ENCODE peak calls at places on chromosomes 4 and X, in ten cellular contexts. One of them, this sample, is unnamed.
A peak's percentile ranks its signal among the peaks of the same experiment; 100 is the strongest.

GRCh38 chr4:66926687-66927086 is 618.6 kb downstream of the CENPC start:
- DNase-seq in CD8-positive, alpha-beta memory T cell: no peak
- DNase-seq in PC-3: no peak
- DNase-seq in astrocyte: no peak
- DNase-seq in head of caudate nucleus: no peak
- DNase-seq in BJ: no peak
- DNase-seq in germinal center: no peak
- DNase-seq in activated T-cell treated with anti-CD3 and anti-CD28 coated beads for 24 hours: no peak
- DNase-seq in kidney glomerular epithelial cell: no peak
- DNase-seq in hypothalamus: no peak
- DNase-seq in this sample: no peak

GRCh38 chr4:3302164-3302785 is 9.5 kb downstream of the RGS12 start:
- DNase-seq in astrocyte: peak; percentile 51
- DNase-seq in BJ: no peak
- DNase-seq in activated T-cell treated with anti-CD3 and anti-CD28 coated beads for 24 hours: peak; percentile 55
- DNase-seq in head of caudate nucleus: no peak
- DNase-seq in PC-3: no peak
- DNase-seq in germinal center: peak; percentile 28
- DNase-seq in kidney glomerular epithelial cell: no peak
- DNase-seq in CD8-positive, alpha-beta memory T cell: peak; percentile 95
- DNase-seq in hypothalamus: no peak
- DNase-seq in this sample: no peak

GRCh38 chr4:24742773-24743676 is 52.3 kb upstream of the SOD3 start:
- DNase-seq in activated T-cell treated with anti-CD3 and anti-CD28 coated beads for 24 hours: no peak
- DNase-seq in kidney glomerular epithelial cell: no peak
- DNase-seq in hypothalamus: no peak
- DNase-seq in head of caudate nucleus: no peak
- DNase-seq in germinal center: no peak
- DNase-seq in PC-3: no peak
- DNase-seq in CD8-positive, alpha-beta memory T cell: no peak
- DNase-seq in BJ: no peak
- DNase-seq in astrocyte: no peak
- DNase-seq in this sample: no peak

GRCh38 chr4:166460769-166461550 is 587.9 kb downstream of the TLL1 start:
- DNase-seq in hypothalamus: no peak
- DNase-seq in BJ: no peak
- DNase-seq in head of caudate nucleus: no peak
- DNase-seq in germinal center: no peak
- DNase-seq in CD8-positive, alpha-beta memory T cell: no peak
- DNase-seq in activated T-cell treated with anti-CD3 and anti-CD28 coated beads for 24 hours: no peak
- DNase-seq in astrocyte: peak; percentile 13
- DNase-seq in PC-3: peak; percentile 68
- DNase-seq in kidney glomerular epithelial cell: no peak
- DNase-seq in this sample: no peak

GRCh38 chr4:113575391-113575790 is 186.1 kb downstream of the CAMK2D start:
- DNase-seq in astrocyte: peak; percentile 78
- DNase-seq in PC-3: no peak
- DNase-seq in kidney glomerular epithelial cell: peak; percentile 33
- DNase-seq in BJ: no peak
- DNase-seq in hypothalamus: no peak
- DNase-seq in head of caudate nucleus: no peak
- DNase-seq in activated T-cell treated with anti-CD3 and anti-CD28 coated beads for 24 hours: no peak
- DNase-seq in CD8-positive, alpha-beta memory T cell: no peak
- DNase-seq in germinal center: no peak
- DNase-seq in this sample: no peak

GRCh38 chr4:143482753-143483362 is 30.6 kb upstream of the SMARCA5 start:
- DNase-seq in germinal center: peak; percentile 11
- DNase-seq in head of caudate nucleus: no peak
- DNase-seq in hypothalamus: no peak
- DNase-seq in activated T-cell treated with anti-CD3 and anti-CD28 coated beads for 24 hours: no peak
- DNase-seq in kidney glomerular epithelial cell: peak; percentile 5
- DNase-seq in astrocyte: peak; percentile 27
- DNase-seq in CD8-positive, alpha-beta memory T cell: no peak
- DNase-seq in PC-3: peak; percentile 74
- DNase-seq in BJ: no peak
- DNase-seq in this sample: peak; percentile 56

GRCh38 chrX:151789179-151789800 is 54.7 kb downstream of the CNGA2 start:
- DNase-seq in PC-3: peak; percentile 63
- DNase-seq in CD8-positive, alpha-beta memory T cell: no peak
- DNase-seq in kidney glomerular epithelial cell: no peak
- DNase-seq in head of caudate nucleus: no peak
- DNase-seq in astrocyte: peak; percentile 95
- DNase-seq in germinal center: no peak
- DNase-seq in BJ: peak; percentile 44
- DNase-seq in activated T-cell treated with anti-CD3 and anti-CD28 coated beads for 24 hours: no peak
- DNase-seq in hypothalamus: no peak
- DNase-seq in this sample: no peak

GRCh38 chrX:27890611-27891010 is 82.8 kb downstream of the MAGEB10 start:
- DNase-seq in kidney glomerular epithelial cell: peak; percentile 6
- DNase-seq in head of caudate nucleus: no peak
- DNase-seq in BJ: no peak
- DNase-seq in hypothalamus: no peak
- DNase-seq in germinal center: no peak
- DNase-seq in CD8-positive, alpha-beta memory T cell: no peak
- DNase-seq in activated T-cell treated with anti-CD3 and anti-CD28 coated beads for 24 hours: no peak
- DNase-seq in PC-3: peak; percentile 86
- DNase-seq in astrocyte: peak; percentile 69
- DNase-seq in this sample: no peak

GRCh38 chrX:48604701-48605100 is 7.4 kb downstream of the WDR13 start:
- DNase-seq in germinal center: no peak
- DNase-seq in CD8-positive, alpha-beta memory T cell: no peak
- DNase-seq in BJ: no peak
- DNase-seq in PC-3: no peak
- DNase-seq in kidney glomerular epithelial cell: no peak
- DNase-seq in astrocyte: no peak
- DNase-seq in activated T-cell treated with anti-CD3 and anti-CD28 coated beads for 24 hours: no peak
- DNase-seq in head of caudate nucleus: no peak
- DNase-seq in hypothalamus: no peak
- DNase-seq in this sample: peak; percentile 2

GRCh38 chrX:27444093-27444908 is 18.8 kb downstream of the PPP4R3C start:
- DNase-seq in head of caudate nucleus: no peak
- DNase-seq in BJ: no peak
- DNase-seq in hypothalamus: no peak
- DNase-seq in PC-3: no peak
- DNase-seq in germinal center: no peak
- DNase-seq in astrocyte: no peak
- DNase-seq in kidney glomerular epithelial cell: no peak
- DNase-seq in activated T-cell treated with anti-CD3 and anti-CD28 coated beads for 24 hours: no peak
- DNase-seq in CD8-positive, alpha-beta memory T cell: no peak
- DNase-seq in this sample: no peak

GRCh38 chrX:3161686-3162085 is 120.4 kb downstream of the ARSF start:
- DNase-seq in hypothalamus: no peak
- DNase-seq in germinal center: no peak
- DNase-seq in head of caudate nucleus: no peak
- DNase-seq in astrocyte: peak; percentile 70
- DNase-seq in BJ: no peak
- DNase-seq in CD8-positive, alpha-beta memory T cell: no peak
- DNase-seq in PC-3: no peak
- DNase-seq in activated T-cell treated with anti-CD3 and anti-CD28 coated beads for 24 hours: no peak
- DNase-seq in kidney glomerular epithelial cell: no peak
- DNase-seq in this sample: no peak

GRCh38 chrX:98523026-98523425 is 1639.3 kb downstream of the RPA4 start:
- DNase-seq in CD8-positive, alpha-beta memory T cell: no peak
- DNase-seq in hypothalamus: no peak
- DNase-seq in BJ: no peak
- DNase-seq in astrocyte: no peak
- DNase-seq in germinal center: no peak
- DNase-seq in activated T-cell treated with anti-CD3 and anti-CD28 coated beads for 24 hours: no peak
- DNase-seq in kidney glomerular epithelial cell: no peak
- DNase-seq in head of caudate nucleus: no peak
- DNase-seq in PC-3: no peak
- DNase-seq in this sample: no peak

GRCh38 chr4:39032218-39033085 is at the start of gene TMEM156:
- DNase-seq in BJ: no peak
- DNase-seq in hypothalamus: no peak
- DNase-seq in activated T-cell treated with anti-CD3 and anti-CD28 coated beads for 24 hours: no peak
- DNase-seq in kidney glomerular epithelial cell: peak; percentile 11
- DNase-seq in germinal center: peak; percentile 55
- DNase-seq in head of caudate nucleus: no peak
- DNase-seq in PC-3: peak; percentile 83
- DNase-seq in CD8-positive, alpha-beta memory T cell: peak; percentile 70
- DNase-seq in astrocyte: no peak
- DNase-seq in this sample: no peak

GRCh38 chrX:154096140-154097002 is 1.1 kb downstream of the MECP2 start:
- DNase-seq in BJ: no peak
- DNase-seq in germinal center: peak; percentile 1
- DNase-seq in head of caudate nucleus: no peak
- DNase-seq in astrocyte: peak; percentile 45
- DNase-seq in PC-3: peak; percentile 9
- DNase-seq in CD8-positive, alpha-beta memory T cell: peak; percentile 10
- DNase-seq in hypothalamus: peak; percentile 37
- DNase-seq in activated T-cell treated with anti-CD3 and anti-CD28 coated beads for 24 hours: no peak
- DNase-seq in kidney glomerular epithelial cell: no peak
- DNase-seq in this sample: peak; percentile 38